ENCODE peak calls at places on chromosomes 6 and 20, in nine cellular contexts. M, H, F, A, L, W, B, R and O are unnamed samples.

GRCh38 chr6:79601020-79601609 is 30.0 kb upstream of the SH3BGRL2 start:
- DNase-seq in M (peak; percentile 37), H (no peak), F (peak; percentile 71), A (no peak), L (peak; percentile 73), W (peak; percentile 74), B (no peak), R (peak; percentile 80), O (peak; percentile 74)

GRCh38 chr20:56429941-56430340 is 17.9 kb downstream of the CASS4 start:
- DNase-seq in M (peak; percentile 18), H (no peak), F (no peak), A (no peak), L (no peak), W (no peak), B (no peak), R (no peak), O (no peak)

GRCh38 chr6:106788761-106789160 is 159.4 kb downstream of the QRSL1 start:
- DNase-seq in M (no peak), H (no peak), F (no peak), A (no peak), L (no peak), W (no peak), B (no peak), R (no peak), O (no peak)

GRCh38 chr20:48734104-48734749 is 93.6 kb downstream of the PREX1 start:
- DNase-seq in M (no peak), H (no peak), F (no peak), A (no peak), L (no peak), W (no peak), B (no peak), R (no peak), O (no peak)

GRCh38 chr6:19478273-19478672 is 358.9 kb upstream of the ID4 start:
- DNase-seq in M (no peak), H (no peak), F (no peak), A (no peak), L (no peak), W (no peak), B (no peak), R (no peak), O (no peak)

GRCh38 chr6:149202967-149203366 is 114.5 kb upstream of the TAB2 start:
- DNase-seq in M (no peak), H (no peak), F (no peak), A (no peak), L (no peak), W (no peak), B (no peak), R (no peak), O (no peak)

GRCh38 chr6:108689279-108690161 is 128.8 kb downstream of the FOXO3 start:
- DNase-seq in M (peak; percentile 78), H (no peak), F (peak; percentile 97), A (no peak), L (peak; percentile 99), W (peak; percentile 76), B (peak; percentile 69), R (peak; percentile 65), O (peak; percentile 98)

GRCh38 chr20:37867289-37868195 is 35.4 kb upstream of the VSTM2L start:
- DNase-seq in M (no peak), H (no peak), F (no peak), A (no peak), L (no peak), W (no peak), B (no peak), R (no peak), O (peak; percentile 43)

GRCh38 chr20:14785065-14785743 is 447.8 kb upstream of the FLRT3 start:
- DNase-seq in M (no peak), H (no peak), F (no peak), A (no peak), L (no peak), W (no peak), B (no peak), R (no peak), O (no peak)